ENCODE peak calls at places on chromosomes 16 and 17, in eight cellular contexts. P is cardiac fibroblast, A is dorsolateral prefrontal cortex, Q is breast epithelium, E is cardiac muscle cell, N is body of pancreas, Z is astrocyte, D is WERI-Rb-1. W is an unnamed sample.
A peak's percentile ranks its signal among the peaks of the same experiment; 100 is the strongest.

GRCh38 chr16:54176376-54176901 is 110.1 kb downstream of the IRX3 start:
- DNase-seq in Z (no peak), Q (no peak), N (peak; percentile 50), A (no peak), D (peak; percentile 69), P (no peak), E (peak; percentile 8), W (peak; percentile 25)

GRCh38 chr16:77715145-77715544 is 7.2 kb upstream of the NUDT7 start:
- DNase-seq in P (no peak), Z (no peak), D (no peak), N (no peak), Q (no peak), E (no peak), A (no peak), W (no peak)

GRCh38 chr16:9976641-9977040 is 205.6 kb downstream of the GRIN2A start:
- DNase-seq in Q (no peak), E (no peak), Z (no peak), P (no peak), N (no peak), D (no peak), A (peak; percentile 23), W (no peak)

GRCh38 chr17:32746698-32747097 is 130.2 kb downstream of the MYO1D start:
- DNase-seq in A (no peak), D (no peak), N (no peak), E (peak; percentile 80), Z (no peak), Q (no peak), P (peak; percentile 91), W (peak; percentile 80)

GRCh38 chr16:65842067-65842466 is 524.4 kb upstream of the CDH5 start:
- DNase-seq in P (no peak), E (no peak), D (no peak), Q (no peak), N (no peak), Z (no peak), A (no peak), W (no peak)

GRCh38 chr17:32569171-32570080 is 82.6 kb downstream of the CDK5R1 start:
- DNase-seq in P (peak; percentile 55), E (no peak), Q (no peak), Z (no peak), D (no peak), A (no peak), N (no peak), W (no peak)

GRCh38 chr16:54128629-54129230 is 157.9 kb downstream of the IRX3 start:
- DNase-seq in Z (no peak), A (no peak), D (no peak), P (peak; percentile 22), Q (no peak), E (no peak), N (no peak), W (no peak)

GRCh38 chr16:66478733-66479511 is 51.8 kb downstream of the BEAN1 start:
- DNase-seq in N (peak; percentile 80), D (peak; percentile 75), Z (peak; percentile 15), P (peak; percentile 70), Q (peak; percentile 72), E (peak; percentile 65), A (peak; percentile 38), W (peak; percentile 63)

GRCh38 chr16:50238868-50239301 is 27.5 kb upstream of the ADCY7 start:
- DNase-seq in Z (no peak), D (no peak), N (no peak), E (no peak), Q (no peak), P (no peak), A (no peak), W (no peak)

GRCh38 chr16:88019847-88020512 is 68.7 kb downstream of the BANP start:
- DNase-seq in N (no peak), E (no peak), A (no peak), P (no peak), Q (peak; percentile 27), Z (no peak), D (no peak), W (no peak)

GRCh38 chr17:14310584-14310983 is 9.7 kb downstream of the HS3ST3B1 start:
- DNase-seq in N (no peak), D (no peak), P (no peak), A (peak; percentile 34), E (no peak), Z (no peak), Q (no peak), W (no peak)

GRCh38 chr17:37231882-37232281 is 143.9 kb upstream of the C17orf78 start:
- DNase-seq in N (no peak), Z (no peak), P (no peak), A (no peak), D (no peak), Q (no peak), E (no peak), W (no peak)

GRCh38 chr16:10984509-10984908 is 40.1 kb downstream of the CLEC16A start:
- DNase-seq in D (no peak), N (no peak), P (peak; percentile 40), A (no peak), Q (no peak), Z (peak; percentile 60), E (peak; percentile 59), W (peak; percentile 57)

GRCh38 chr17:65495255-65496060 is 66.0 kb downstream of the AXIN2 start:
- DNase-seq in Z (peak; percentile 13), P (no peak), E (peak; percentile 17), D (peak; percentile 15), N (no peak), Q (no peak), A (no peak), W (peak; percentile 32)

GRCh38 chr17:76071497-76072148 is 694 bp downstream of the SRP68 start:
- DNase-seq in Z (no peak), N (no peak), P (no peak), D (no peak), A (no peak), Q (no peak), E (no peak), W (no peak)

GRCh38 chr17:75194879-75195278 is 10.6 kb upstream of the NUP85 start:
- DNase-seq in N (no peak), Z (peak; percentile 65), E (no peak), P (no peak), A (no peak), Q (no peak), D (no peak), W (no peak)

GRCh38 chr16:71288890-71289731 is at the start of gene CMTR2:
- DNase-seq in N (peak; percentile 96), P (peak; percentile 97), D (peak; percentile 97), Q (peak; percentile 95), E (peak; percentile 99), A (peak; percentile 92), Z (peak; percentile 93), W (peak; percentile 98)

DNA sequence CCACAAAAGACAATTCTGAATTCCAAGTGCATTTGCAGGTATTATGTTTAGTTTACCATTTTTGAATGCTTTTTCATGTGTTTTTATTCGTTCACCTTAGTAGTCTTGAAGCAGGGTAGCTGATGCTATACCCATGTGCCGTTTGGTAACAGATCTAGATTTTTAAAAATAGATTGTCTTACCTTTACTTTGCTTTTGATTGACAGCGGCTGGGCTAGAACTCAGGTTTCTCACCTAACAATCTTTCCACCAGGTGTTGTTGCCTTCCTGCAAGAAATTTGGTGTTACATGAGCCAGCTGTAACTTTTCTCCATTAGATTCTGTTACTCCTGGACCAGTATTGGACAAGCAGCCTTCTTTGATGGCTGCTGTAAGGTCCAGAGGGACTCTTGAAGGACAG is 1.5 kb upstream of the FTSJ3 start:
- DNase-seq in P (no peak), N (no peak), Z (no peak), A (no peak), E (no peak), D (no peak), Q (no peak), W (no peak)
- H3K4me3 ChIP-seq in P (no peak overlapping the region), N (no peak overlapping the region), Z (peak overlapping the region; percentile 96), A (no peak overlapping the region), E (no peak overlapping the region), D (no peak overlapping the region), Q (peak overlapping the region; percentile 96), W (no peak overlapping the region)

DNA sequence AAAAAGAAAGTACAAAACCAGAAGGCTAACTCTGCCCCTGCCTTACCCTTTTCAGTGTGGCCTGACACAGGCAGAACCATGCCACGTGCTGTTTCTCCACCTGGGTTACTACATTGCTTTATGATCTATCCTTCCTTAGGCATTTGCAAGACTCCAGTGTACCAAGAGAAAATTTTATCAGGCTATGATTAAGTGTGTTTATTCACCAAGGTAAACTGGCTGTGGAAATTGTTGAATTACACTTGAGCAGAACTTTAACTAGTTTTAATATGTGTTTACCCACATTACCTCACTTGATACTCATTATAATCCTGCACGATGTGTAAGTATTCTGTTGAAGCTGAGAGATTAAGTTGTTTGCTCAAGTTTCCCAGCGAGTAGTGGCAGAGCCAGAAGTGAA is 129.7 kb upstream of the MYOCD start:
- DNase-seq in E (no peak), Q (no peak), D (no peak), A (no peak), P (no peak), Z (no peak), N (no peak), W (no peak)
- TF ChIP-seq CTCF in E (no peak), Q (no peak), D (no peak), A (no peak), P (no peak), Z (no peak), N (no peak), W (no peak)

GRCh38 chr16:30747799-30748633 is at the start of gene PHKG2:
- DNase-seq in Z (peak; percentile 95), Q (peak; percentile 100), P (peak; percentile 99), N (peak; percentile 100), E (peak; percentile 99), D (peak; percentile 99), A (peak; percentile 99), W (peak; percentile 99)
- H3K4me3 ChIP-seq in Z (peak within 1 kb of the TSS; percentile 71), Q (peak within 1 kb of the TSS; percentile 89), P (peak within 1 kb of the TSS; percentile 94), N (peak within 1 kb of the TSS; percentile 75), E (peak within 1 kb of the TSS; percentile 87), D (peak within 1 kb of the TSS; percentile 68), A (peak within 1 kb of the TSS; percentile 79), W (peak within 1 kb of the TSS; percentile 95)

GRCh38 chr17:79835470-79835899 is 3.8 kb downstream of the CBX4 start:
- DNase-seq in E (no peak), Z (no peak), Q (no peak), P (no peak), D (no peak), N (peak; percentile 27), A (no peak), W (no peak)
- TF ChIP-seq CTCF in E (no peak), Z (no peak), Q (no peak), P (no peak), D (peak; percentile 4), N (no peak), A (no peak), W (no peak)

GRCh38 chr16:82587289-82587688 is 39.5 kb upstream of the CDH13 start:
- DNase-seq in E (no peak), D (no peak), Q (no peak), A (no peak), Z (no peak), P (no peak), N (no peak), W (no peak)

GRCh38 chr16:82586130-82586529 is 40.6 kb upstream of the CDH13 start:
- DNase-seq in D (no peak), A (no peak), E (no peak), Q (no peak), P (no peak), Z (no peak), N (no peak), W (no peak)

GRCh38 chr16:82585675-82586074 is 41.1 kb upstream of the CDH13 start:
- DNase-seq in A (no peak), Q (no peak), Z (peak; percentile 91), E (peak; percentile 54), P (no peak), N (no peak), D (no peak), W (peak; percentile 68)

GRCh38 chr16:82584553-82585152 is 42.1 kb upstream of the CDH13 start:
- DNase-seq in A (no peak), N (no peak), Z (peak; percentile 23), D (no peak), P (no peak), E (no peak), Q (no peak), W (no peak)

GRCh38 chr16:82589407-82589806 is 37.4 kb upstream of the CDH13 start:
- DNase-seq in Q (no peak), Z (no peak), D (no peak), P (no peak), E (no peak), A (no peak), N (no peak), W (no peak)
- H3K4me3 ChIP-seq in Q (no peak overlapping the region), Z (no peak overlapping the region), D (no peak overlapping the region), P (no peak overlapping the region), E (no peak overlapping the region), A (no peak overlapping the region), N (no peak overlapping the region), W (no peak overlapping the region)